ENCODE peak calls at places on chromosomes 13 and 19, in nine cellular contexts. P is fibroblast of the aortic adventitia, R is AG10803, E is AG09309, O is uterus, Z is IMR-90, H is cardiac fibroblast, S is neural progenitor cell, Q is heart left ventricle. W is an unnamed sample.

GRCh38 chr19:46546194-46546896 is 50.7 kb upstream of the PNMA8B start:
- DNase-seq in P (peak), R (peak), E (no peak), O (no peak), Z (peak), H (peak), S (peak), Q (no peak), W (peak)

GRCh38 chr13:33493672-33494365 is 208.3 kb upstream of the STARD13 start:
- DNase-seq in P (no peak), R (no peak), E (no peak), O (no peak), Z (no peak), H (no peak), S (no peak), Q (no peak), W (no peak)

GRCh38 chr19:54247106-54247930 is 4.7 kb upstream of the LILRA6 start:
- DNase-seq in P (no peak), R (no peak), E (no peak), O (no peak), Z (no peak), H (no peak), S (no peak), Q (no peak), W (no peak)

GRCh38 chr19:19817357-19817756 is 4.2 kb downstream of the ZNF506 start:
- DNase-seq in P (no peak), R (no peak), E (no peak), O (no peak), Z (no peak), H (no peak), S (no peak), Q (no peak), W (no peak)

GRCh38 chr13:39462906-39463305 is 140.1 kb downstream of the LHFPL6 start:
- DNase-seq in P (no peak), R (no peak), E (no peak), O (no peak), Z (no peak), H (no peak), S (no peak), Q (no peak), W (no peak)

GRCh38 chr13:80196756-80197155 is 144.2 kb downstream of the SPRY2 start:
- DNase-seq in P (no peak), R (peak), E (no peak), O (no peak), Z (peak), H (no peak), S (no peak), Q (no peak), W (no peak)

GRCh38 chr19:8377598-8377997 is 12.6 kb upstream of the RAB11B start:
- DNase-seq in P (no peak), R (no peak), E (no peak), O (no peak), Z (no peak), H (no peak), S (no peak), Q (no peak), W (no peak)

GRCh38 chr19:36196249-36196648 is 18.2 kb downstream of the ZNF565 start:
- DNase-seq in P (no peak), R (no peak), E (no peak), O (no peak), Z (no peak), H (no peak), S (no peak), Q (no peak), W (no peak)

GRCh38 chr19:5934779-5935472 is 20.9 kb downstream of the CAPS start:
- DNase-seq in P (peak), R (peak), E (peak), O (peak), Z (peak), H (peak), S (no peak), Q (peak), W (no peak)

GRCh38 chr19:49445997-49446396 is 4.7 kb upstream of the SLC17A7 start:
- DNase-seq in P (no peak), R (no peak), E (no peak), O (no peak), Z (no peak), H (no peak), S (no peak), Q (no peak), W (no peak)

GRCh38 chr19:55526216-55527196 is 10.4 kb downstream of the SBK2 start:
- DNase-seq in P (peak), R (peak), E (no peak), O (peak), Z (peak), H (peak), S (no peak), Q (peak), W (no peak)

GRCh38 chr13:99969368-99969933 is 2.1 kb downstream of the ZIC5 start:
- DNase-seq in P (no peak), R (no peak), E (no peak), O (no peak), Z (no peak), H (no peak), S (peak), Q (no peak), W (peak)

GRCh38 chr13:85631801-85632200 is 167.4 kb downstream of the SLITRK6 start:
- DNase-seq in P (no peak), R (no peak), E (no peak), O (no peak), Z (peak), H (no peak), S (no peak), Q (no peak), W (no peak)

GRCh38 chr19:14563989-14564650 is 7.7 kb downstream of the NDUFB7 start:
- DNase-seq in P (no peak), R (no peak), E (no peak), O (no peak), Z (no peak), H (peak), S (peak), Q (no peak), W (no peak)

GRCh38 chr19:35889370-35890112 is 10.8 kb downstream of the NFKBID start:
- DNase-seq in P (no peak), R (no peak), E (no peak), O (no peak), Z (no peak), H (no peak), S (no peak), Q (no peak), W (no peak)

GRCh38 chr19:3455960-3456601 is 24.2 kb downstream of the SMIM24 start:
- DNase-seq in P (no peak), R (no peak), E (no peak), O (no peak), Z (no peak), H (no peak), S (no peak), Q (no peak), W (no peak)

GRCh38 chr19:41144403-41144802 is 30.2 kb downstream of the CYP2F1 start:
- DNase-seq in P (peak), R (peak), E (peak), O (peak), Z (peak), H (peak), S (peak), Q (peak), W (peak)

GRCh38 chr19:10514211-10515145 is 2.8 kb downstream of the S1PR5 start:
- DNase-seq in P (no peak), R (no peak), E (no peak), O (no peak), Z (no peak), H (no peak), S (peak), Q (no peak), W (peak)

GRCh38 chr19:12802267-12803106 is 618 bp downstream of the THSD8 start:
- DNase-seq in P (no peak), R (no peak), E (no peak), O (no peak), Z (no peak), H (no peak), S (no peak), Q (peak), W (no peak)

GRCh38 chr13:26541678-26542553 is 15.6 kb upstream of the WASF3 start:
- DNase-seq in P (no peak), R (no peak), E (no peak), O (no peak), Z (no peak), H (no peak), S (no peak), Q (no peak), W (no peak)

GRCh38 chr19:5889288-5889971 is 14.2 kb downstream of the NDUFA11 start:
- DNase-seq in P (peak), R (peak), E (no peak), O (no peak), Z (peak), H (no peak), S (no peak), Q (no peak), W (no peak)

GRCh38 chr13:46509981-46510380 is 43.0 kb upstream of the LRCH1 start:
- DNase-seq in P (no peak), R (no peak), E (no peak), O (no peak), Z (no peak), H (no peak), S (no peak), Q (no peak), W (no peak)

GRCh38 chr13:94917814-94918213 is 205.5 kb upstream of the SOX21 start:
- DNase-seq in P (no peak), R (peak), E (no peak), O (no peak), Z (no peak), H (no peak), S (peak), Q (no peak), W (peak)

GRCh38 chr13:112828082-112828699 is 138.4 kb downstream of the ATP11A start:
- DNase-seq in P (no peak), R (no peak), E (no peak), O (no peak), Z (no peak), H (no peak), S (no peak), Q (no peak), W (no peak)

GRCh38 chr13:73401769-73402168 is 343.0 kb downstream of the KLF5 start:
- DNase-seq in P (no peak), R (no peak), E (no peak), O (no peak), Z (no peak), H (no peak), S (no peak), Q (no peak), W (no peak)
- TF ChIP-seq CTCF in P (no peak), R (no peak), E (peak), O (no peak), Z (no peak), H (no peak), S (peak), Q (no peak), W (no peak)

GRCh38 chr13:110683203-110683883 is 22.6 kb downstream of the CARS2 start:
- DNase-seq in P (peak), R (peak), E (no peak), O (no peak), Z (peak), H (peak), S (no peak), Q (no peak), W (no peak)
- TF ChIP-seq CTCF in P (peak), R (peak), E (peak), O (no peak), Z (peak), H (peak), S (peak), Q (peak), W (no peak)

GRCh38 chr13:27783111-27783510 is 9.2 kb upstream of the GSX1 start:
- DNase-seq in P (peak), R (peak), E (no peak), O (no peak), Z (peak), H (peak), S (peak), Q (no peak), W (no peak)
- TF ChIP-seq CTCF in P (peak), R (peak), E (peak), O (no peak), Z (peak), H (peak), S (peak), Q (no peak), W (no peak)

GRCh38 chr19:18393836-18394235 is 3.6 kb downstream of the LRRC25 start:
- DNase-seq in P (no peak), R (no peak), E (no peak), O (no peak), Z (no peak), H (no peak), S (no peak), Q (peak), W (no peak)

GRCh38 chr19:18399008-18399407 is 1.6 kb upstream of the LRRC25 start:
- DNase-seq in P (peak), R (peak), E (no peak), O (no peak), Z (peak), H (peak), S (no peak), Q (peak), W (no peak)

GRCh38 chr19:18397242-18398202 is at the start of gene LRRC25:
- DNase-seq in P (no peak), R (no peak), E (no peak), O (no peak), Z (no peak), H (no peak), S (peak), Q (peak), W (no peak)

GRCh38 chr19:18392936-18393335 is 4.5 kb downstream of the LRRC25 start:
- DNase-seq in P (no peak), R (no peak), E (no peak), O (no peak), Z (no peak), H (no peak), S (no peak), Q (no peak), W (no peak)

DNA sequence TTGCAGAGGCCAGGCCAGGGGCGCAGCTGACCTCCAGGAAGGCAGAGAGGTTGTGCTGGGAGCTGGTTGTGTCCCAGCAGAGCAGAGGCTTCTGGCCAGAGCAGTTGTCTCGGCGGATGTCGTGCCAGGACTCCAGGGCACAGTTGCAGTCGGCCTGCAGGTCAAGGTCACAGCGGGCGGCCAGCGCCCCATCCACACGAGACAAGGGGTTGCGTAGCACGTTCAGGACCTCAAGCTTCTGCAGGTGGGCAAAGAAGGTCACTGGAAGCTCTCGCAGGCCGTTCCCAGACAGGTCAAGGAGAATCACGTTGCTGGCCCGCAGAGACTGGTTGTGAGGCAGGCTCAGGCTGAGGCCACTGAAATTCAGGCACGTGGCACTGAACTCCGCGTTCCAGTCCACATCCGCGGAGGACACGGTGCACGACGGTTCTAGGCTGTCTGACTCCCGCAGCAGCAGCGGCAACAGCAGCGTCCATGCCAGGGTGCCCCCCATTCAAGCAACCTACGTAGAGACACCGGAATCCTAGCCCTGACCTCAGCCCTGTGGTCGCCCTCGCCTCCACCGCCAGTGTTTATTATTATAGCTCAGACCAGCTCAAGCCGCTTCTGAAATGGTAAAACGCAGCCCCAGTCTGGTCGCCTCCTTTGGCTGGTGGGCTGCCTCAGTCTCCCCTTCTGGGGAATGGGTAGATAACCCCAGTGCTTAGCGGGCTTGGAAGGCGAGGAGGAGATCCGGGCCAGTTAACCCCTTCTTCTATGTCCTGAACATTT is 766 bp downstream of the LRRC25 start:
- DNase-seq in P (no peak), R (no peak), E (no peak), O (no peak), Z (no peak), H (no peak), S (no peak), Q (no peak), W (no peak)
- TF ChIP-seq CTCF in P (no peak), R (no peak), E (no peak), O (no peak), Z (no peak), H (no peak), S (no peak), Q (no peak), W (no peak)

GRCh38 chr19:16943942-16944625 is 55.3 kb downstream of the F2RL3 start:
- DNase-seq in P (no peak), R (no peak), E (no peak), O (no peak), Z (no peak), H (no peak), S (no peak), Q (no peak), W (no peak)
- TF ChIP-seq CTCF in P (no peak), R (no peak), E (no peak), O (no peak), Z (no peak), H (no peak), S (no peak), Q (no peak), W (no peak)

GRCh38 chr13:23899555-23899954 is 2.3 kb upstream of the C1QTNF9B start:
- DNase-seq in P (peak), R (peak), E (peak), O (no peak), Z (peak), H (peak), S (peak), Q (no peak), W (peak)
- TF ChIP-seq CTCF in P (peak), R (peak), E (peak), O (no peak), Z (peak), H (peak), S (peak), Q (peak), W (peak)

DNA sequence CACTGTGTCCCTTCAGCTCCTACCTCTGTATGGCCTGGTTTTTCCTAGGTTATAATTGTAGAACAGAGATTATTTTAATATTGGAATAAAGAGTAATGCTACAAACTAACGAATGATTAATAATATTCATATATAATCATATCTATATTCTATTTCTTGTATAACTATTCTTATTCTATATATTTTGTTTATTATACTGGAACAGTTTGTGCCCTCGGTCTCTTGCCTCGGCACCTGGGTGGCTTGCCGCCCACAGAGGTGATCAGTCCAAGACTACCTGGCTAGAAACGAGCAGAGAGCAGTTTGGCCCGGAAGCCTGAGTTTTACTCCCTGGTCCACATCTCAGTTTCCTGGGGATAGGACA is 3.9 kb upstream of the SLC27A1 start:
- DNase-seq in P (no peak), R (no peak), E (no peak), O (no peak), Z (no peak), H (no peak), S (no peak), Q (no peak), W (no peak)
- TF ChIP-seq CTCF in P (no peak), R (no peak), E (no peak), O (no peak), Z (no peak), H (no peak), S (no peak), Q (no peak), W (no peak)